ENCODE peak calls at places on chromosomes 2 and 18, in nine cellular contexts. O, G, W, K, J, N, A, Q and X are unnamed samples.

GRCh38 chr2:231970461-231970860 is 8.9 kb downstream of the DIS3L2 start:
- DNase-seq in O (no peak), G (no peak), W (no peak), K (no peak), J (no peak), N (no peak), A (no peak), Q (no peak), X (no peak)

GRCh38 chr2:238850096-238850495 is 2.2 kb downstream of the TWIST2 start:
- DNase-seq in O (no peak), G (peak; percentile 45), W (no peak), K (no peak), J (no peak), N (no peak), A (no peak), Q (peak; percentile 18), X (no peak)

GRCh38 chr2:28287261-28287915 is 105.3 kb upstream of the FOSL2 start:
- DNase-seq in O (no peak), G (no peak), W (no peak), K (no peak), J (no peak), N (no peak), A (peak; percentile 28), Q (no peak), X (no peak)

GRCh38 chr2:45008296-45009129 is 739 bp downstream of the SIX2 start:
- DNase-seq in O (no peak), G (no peak), W (no peak), K (no peak), J (peak; percentile 50), N (no peak), A (no peak), Q (peak; percentile 31), X (no peak)

GRCh38 chr18:60984496-60984895 is 348.7 kb upstream of the CDH20 start:
- DNase-seq in O (no peak), G (peak; percentile 65), W (no peak), K (peak; percentile 60), J (no peak), N (no peak), A (peak; percentile 21), Q (peak; percentile 78), X (no peak)

GRCh38 chr18:38956068-38956467 is 1390.5 kb upstream of the CELF4 start:
- DNase-seq in O (no peak), G (no peak), W (no peak), K (no peak), J (no peak), N (no peak), A (no peak), Q (no peak), X (no peak)

GRCh38 chr18:73879771-73880170 is 267.9 kb downstream of the FBXO15 start:
- DNase-seq in O (no peak), G (peak; percentile 38), W (no peak), K (peak; percentile 55), J (no peak), N (no peak), A (no peak), Q (peak; percentile 58), X (no peak)

GRCh38 chr2:26033270-26033768 is 565 bp upstream of the RAB10 start:
- DNase-seq in O (peak; percentile 37), G (peak; percentile 85), W (peak; percentile 86), K (no peak), J (no peak), N (no peak), A (no peak), Q (peak; percentile 87), X (peak; percentile 84)

GRCh38 chr2:8282858-8283252 is 399.0 kb upstream of the ID2 start:
- DNase-seq in O (no peak), G (no peak), W (no peak), K (no peak), J (no peak), N (no peak), A (no peak), Q (no peak), X (no peak)

GRCh38 chr2:183224933-183225332 is 100.7 kb downstream of the NUP35 start:
- DNase-seq in O (no peak), G (peak; percentile 21), W (no peak), K (no peak), J (no peak), N (no peak), A (peak; percentile 6), Q (no peak), X (no peak)

GRCh38 chr2:138762515-138762914 is 17.7 kb downstream of the NXPH2 start:
- DNase-seq in O (no peak), G (no peak), W (no peak), K (no peak), J (no peak), N (no peak), A (no peak), Q (no peak), X (no peak)

GRCh38 chr2:8413589-8414135 is 268.2 kb upstream of the ID2 start:
- DNase-seq in O (no peak), G (peak; percentile 35), W (no peak), K (no peak), J (no peak), N (no peak), A (no peak), Q (peak; percentile 54), X (peak; percentile 41)

GRCh38 chr2:14774569-14774968 is 142.1 kb downstream of the LRATD1 start:
- DNase-seq in O (no peak), G (no peak), W (no peak), K (no peak), J (no peak), N (no peak), A (no peak), Q (no peak), X (no peak)

GRCh38 chr2:201618744-201619654 is 24.3 kb downstream of the TMEM237 start:
- DNase-seq in O (peak; percentile 6), G (peak; percentile 70), W (peak; percentile 82), K (no peak), J (peak; percentile 56), N (no peak), A (peak; percentile 100), Q (peak; percentile 92), X (no peak)

GRCh38 chr2:113892004-113892740 is 2.3 kb downstream of the ACTR3 start:
- DNase-seq in O (no peak), G (no peak), W (no peak), K (no peak), J (no peak), N (no peak), A (no peak), Q (no peak), X (no peak)

GRCh38 chr2:235171511-235172130 is 219.8 kb downstream of the SH3BP4 start:
- DNase-seq in O (no peak), G (peak; percentile 77), W (no peak), K (peak; percentile 45), J (no peak), N (no peak), A (peak; percentile 82), Q (peak; percentile 83), X (no peak)

GRCh38 chr2:207775471-207775870 is 5.8 kb upstream of the FZD5 start:
- DNase-seq in O (no peak), G (no peak), W (no peak), K (no peak), J (no peak), N (no peak), A (no peak), Q (no peak), X (no peak)

GRCh38 chr2:96764253-96764637 is 3.5 kb downstream of the CNNM4 start:
- DNase-seq in O (no peak), G (peak; percentile 23), W (no peak), K (no peak), J (no peak), N (no peak), A (peak; percentile 40), Q (no peak), X (no peak)

GRCh38 chr2:210688071-210688470 is 131.7 kb downstream of the CPS1 start:
- DNase-seq in O (no peak), G (peak; percentile 1), W (no peak), K (no peak), J (no peak), N (no peak), A (no peak), Q (no peak), X (no peak)

GRCh38 chr2:45551862-45552261 is 59.2 kb downstream of the SRBD1 start:
- DNase-seq in O (no peak), G (no peak), W (no peak), K (no peak), J (no peak), N (no peak), A (no peak), Q (no peak), X (no peak)

GRCh38 chr2:69582582-69583176 is 60.9 kb downstream of the AAK1 start:
- DNase-seq in O (no peak), G (peak; percentile 63), W (peak; percentile 48), K (no peak), J (no peak), N (no peak), A (no peak), Q (peak; percentile 55), X (no peak)

GRCh38 chr2:134536312-134536711 is 182.5 kb downstream of the TMEM163 start:
- DNase-seq in O (no peak), G (no peak), W (no peak), K (no peak), J (no peak), N (no peak), A (no peak), Q (no peak), X (no peak)

GRCh38 chr18:56172527-56172926 is 465.9 kb downstream of the TXNL1 start:
- DNase-seq in O (no peak), G (no peak), W (no peak), K (no peak), J (no peak), N (no peak), A (no peak), Q (no peak), X (no peak)